ENCODE peak calls at places on chromosomes 1 and 21, in nine cellular contexts. One of them, this sample, is unnamed.

GRCh38 chr1:168621356-168621755 is 45.0 kb downstream of the XCL1 start:
- DNase-seq in GM20000: no peak
- DNase-seq in esophagus squamous epithelium: no peak
- DNase-seq in bronchial epithelial cell: no peak
- DNase-seq in GM06990: no peak
- DNase-seq in body of pancreas: no peak
- DNase-seq in astrocyte of the spinal cord: peak
- DNase-seq in brain microvascular endothelial cell: peak
- DNase-seq in nephron progenitor cell: no peak
- DNase-seq in this sample: no peak

GRCh38 chr21:42040411-42041180 is 30.4 kb upstream of the ZBTB21 start:
- DNase-seq in GM20000: no peak
- DNase-seq in esophagus squamous epithelium: no peak
- DNase-seq in bronchial epithelial cell: peak
- DNase-seq in GM06990: no peak
- DNase-seq in body of pancreas: peak
- DNase-seq in astrocyte of the spinal cord: peak
- DNase-seq in brain microvascular endothelial cell: peak
- DNase-seq in nephron progenitor cell: no peak
- DNase-seq in this sample: no peak

GRCh38 chr1:86739901-86740507 is 35.6 kb downstream of the SH3GLB1 start:
- DNase-seq in GM20000: no peak
- DNase-seq in esophagus squamous epithelium: no peak
- DNase-seq in bronchial epithelial cell: no peak
- DNase-seq in GM06990: no peak
- DNase-seq in body of pancreas: no peak
- DNase-seq in astrocyte of the spinal cord: no peak
- DNase-seq in brain microvascular endothelial cell: no peak
- DNase-seq in nephron progenitor cell: no peak
- DNase-seq in this sample: no peak

GRCh38 chr21:17758703-17759102 is 60.5 kb downstream of the C21orf91 start:
- DNase-seq in GM20000: no peak
- DNase-seq in esophagus squamous epithelium: no peak
- DNase-seq in bronchial epithelial cell: no peak
- DNase-seq in GM06990: no peak
- DNase-seq in body of pancreas: no peak
- DNase-seq in astrocyte of the spinal cord: peak
- DNase-seq in brain microvascular endothelial cell: no peak
- DNase-seq in nephron progenitor cell: no peak
- DNase-seq in this sample: no peak

GRCh38 chr1:192598589-192598988 is 23.0 kb downstream of the RGS1 start:
- DNase-seq in GM20000: no peak
- DNase-seq in esophagus squamous epithelium: no peak
- DNase-seq in bronchial epithelial cell: no peak
- DNase-seq in GM06990: no peak
- DNase-seq in body of pancreas: no peak
- DNase-seq in astrocyte of the spinal cord: no peak
- DNase-seq in brain microvascular endothelial cell: no peak
- DNase-seq in nephron progenitor cell: no peak
- DNase-seq in this sample: no peak

GRCh38 chr1:193487722-193488121 is 301.3 kb upstream of the B3GALT2 start:
- DNase-seq in GM20000: no peak
- DNase-seq in esophagus squamous epithelium: no peak
- DNase-seq in bronchial epithelial cell: no peak
- DNase-seq in GM06990: no peak
- DNase-seq in body of pancreas: no peak
- DNase-seq in astrocyte of the spinal cord: no peak
- DNase-seq in brain microvascular endothelial cell: no peak
- DNase-seq in nephron progenitor cell: no peak
- DNase-seq in this sample: no peak

GRCh38 chr1:52632732-52633290 is at the start of gene SHISAL2A:
- DNase-seq in GM20000: peak
- DNase-seq in esophagus squamous epithelium: no peak
- DNase-seq in bronchial epithelial cell: peak
- DNase-seq in GM06990: peak
- DNase-seq in body of pancreas: peak
- DNase-seq in astrocyte of the spinal cord: no peak
- DNase-seq in brain microvascular endothelial cell: no peak
- DNase-seq in nephron progenitor cell: peak
- DNase-seq in this sample: peak

GRCh38 chr1:5648410-5649165 is 343.6 kb downstream of the NPHP4 start:
- DNase-seq in GM20000: no peak
- DNase-seq in esophagus squamous epithelium: no peak
- DNase-seq in bronchial epithelial cell: peak
- DNase-seq in GM06990: no peak
- DNase-seq in body of pancreas: no peak
- DNase-seq in astrocyte of the spinal cord: no peak
- DNase-seq in brain microvascular endothelial cell: no peak
- DNase-seq in nephron progenitor cell: no peak
- DNase-seq in this sample: peak

GRCh38 chr1:55214903-55215193 is 316 bp downstream of the USP24 start:
- DNase-seq in GM20000: no peak
- DNase-seq in esophagus squamous epithelium: no peak
- DNase-seq in bronchial epithelial cell: no peak
- DNase-seq in GM06990: no peak
- DNase-seq in body of pancreas: peak
- DNase-seq in astrocyte of the spinal cord: peak
- DNase-seq in brain microvascular endothelial cell: peak
- DNase-seq in nephron progenitor cell: peak
- DNase-seq in this sample: peak

DNA sequence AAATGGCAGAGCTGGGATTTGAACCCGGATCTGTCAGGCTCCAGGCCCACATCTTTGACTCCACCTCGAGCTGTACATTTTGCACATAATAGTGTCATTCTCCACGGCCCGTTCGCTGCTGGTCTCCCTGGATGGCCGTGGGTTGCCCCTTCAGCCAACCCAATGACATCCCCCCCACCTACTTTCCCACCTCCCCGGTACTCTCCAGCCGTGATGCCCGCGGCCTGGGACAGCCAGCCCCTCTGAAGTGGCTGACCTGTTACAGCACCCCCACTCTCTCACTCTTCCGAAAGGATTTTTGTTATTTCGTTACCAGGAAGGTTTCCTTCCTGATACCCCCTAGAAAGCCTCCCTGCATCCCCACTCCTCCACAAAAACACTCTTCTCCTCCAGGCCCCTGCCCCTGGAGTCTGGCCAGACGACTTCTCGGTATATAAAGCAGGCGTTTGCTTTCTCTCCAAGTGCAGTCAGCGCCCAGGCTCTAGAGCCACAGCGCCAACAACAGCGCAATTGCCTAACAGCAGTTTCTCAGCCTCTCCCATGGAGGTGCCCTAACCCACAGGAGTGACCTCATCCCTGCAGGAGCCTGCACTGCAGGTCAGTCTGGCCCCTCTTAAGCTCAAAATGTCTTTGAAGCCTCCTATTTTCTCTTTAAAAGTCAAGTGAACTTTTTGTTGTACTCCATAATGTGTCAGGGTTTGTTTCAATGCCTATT is 14.5 kb upstream of the GJB5 start:
- DNase-seq in GM20000: no peak
- DNase-seq in esophagus squamous epithelium: no peak
- DNase-seq in bronchial epithelial cell: peak
- DNase-seq in GM06990: no peak
- DNase-seq in body of pancreas: no peak
- DNase-seq in astrocyte of the spinal cord: peak
- DNase-seq in brain microvascular endothelial cell: no peak
- DNase-seq in nephron progenitor cell: peak
- DNase-seq in this sample: no peak
- TF ChIP-seq CTCF in GM20000: no peak
- TF ChIP-seq CTCF in esophagus squamous epithelium: no peak
- TF ChIP-seq CTCF in bronchial epithelial cell: no peak
- TF ChIP-seq CTCF in GM06990: no peak
- TF ChIP-seq CTCF in body of pancreas: no peak
- TF ChIP-seq CTCF in astrocyte of the spinal cord: no peak
- TF ChIP-seq CTCF in brain microvascular endothelial cell: no peak
- TF ChIP-seq CTCF in nephron progenitor cell: no peak
- TF ChIP-seq CTCF in this sample: no peak

GRCh38 chr1:161374373-161374772 is 6.7 kb upstream of the CFAP126 start:
- DNase-seq in GM20000: peak
- DNase-seq in esophagus squamous epithelium: no peak
- DNase-seq in bronchial epithelial cell: no peak
- DNase-seq in GM06990: no peak
- DNase-seq in body of pancreas: no peak
- DNase-seq in astrocyte of the spinal cord: no peak
- DNase-seq in brain microvascular endothelial cell: peak
- DNase-seq in nephron progenitor cell: no peak
- DNase-seq in this sample: peak
- TF ChIP-seq CTCF in GM20000: no peak
- TF ChIP-seq CTCF in esophagus squamous epithelium: peak
- TF ChIP-seq CTCF in bronchial epithelial cell: peak
- TF ChIP-seq CTCF in GM06990: peak
- TF ChIP-seq CTCF in body of pancreas: no peak
- TF ChIP-seq CTCF in astrocyte of the spinal cord: peak
- TF ChIP-seq CTCF in brain microvascular endothelial cell: peak
- TF ChIP-seq CTCF in nephron progenitor cell: no peak
- TF ChIP-seq CTCF in this sample: no peak

DNA sequence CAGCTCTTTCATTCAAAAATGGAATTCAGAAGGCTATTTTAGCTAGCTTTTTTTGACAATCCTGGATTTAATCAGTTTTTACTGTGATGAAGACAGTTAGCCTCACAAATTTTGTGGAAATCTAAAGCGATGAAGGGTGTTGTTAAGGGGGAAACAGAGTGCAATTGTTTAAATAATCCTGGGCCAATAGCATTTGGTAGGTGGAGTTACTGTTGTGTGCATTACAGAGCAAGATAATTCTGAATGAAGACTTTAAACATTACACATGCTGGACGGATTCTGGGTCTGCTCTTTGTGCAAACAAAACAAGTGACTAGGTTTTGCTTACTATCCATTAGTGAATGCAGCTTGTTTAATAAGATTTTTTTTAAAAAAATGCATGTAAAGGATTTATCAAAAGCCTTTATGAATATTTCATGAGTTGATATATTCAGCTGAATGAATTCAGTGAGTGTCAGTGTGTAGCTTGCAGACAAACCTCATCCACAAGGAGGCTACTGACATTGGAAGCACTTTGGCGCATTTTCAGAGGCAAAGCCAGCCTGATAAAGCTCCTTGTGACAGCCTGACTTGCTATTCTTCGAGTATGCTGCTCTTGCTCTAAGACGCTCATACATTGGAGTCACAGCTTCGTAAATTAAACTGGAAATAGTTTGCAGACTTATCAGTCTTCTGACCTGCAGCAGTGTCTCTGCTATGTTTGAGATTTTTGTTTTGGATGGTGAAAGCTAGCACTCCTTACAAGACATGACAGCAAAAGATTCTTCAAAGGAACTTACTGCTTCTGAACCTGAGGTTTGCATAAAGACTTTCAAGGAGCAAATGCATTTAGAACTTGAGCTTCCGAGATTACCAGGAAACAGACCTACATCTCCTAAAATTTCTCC is 199.7 kb downstream of the PDE4B start:
- DNase-seq in GM20000: no peak
- DNase-seq in esophagus squamous epithelium: no peak
- DNase-seq in bronchial epithelial cell: no peak
- DNase-seq in GM06990: no peak
- DNase-seq in body of pancreas: no peak
- DNase-seq in astrocyte of the spinal cord: peak
- DNase-seq in brain microvascular endothelial cell: no peak
- DNase-seq in nephron progenitor cell: no peak
- DNase-seq in this sample: no peak
- TF ChIP-seq CTCF in GM20000: no peak
- TF ChIP-seq CTCF in esophagus squamous epithelium: no peak
- TF ChIP-seq CTCF in bronchial epithelial cell: no peak
- TF ChIP-seq CTCF in GM06990: no peak
- TF ChIP-seq CTCF in body of pancreas: no peak
- TF ChIP-seq CTCF in astrocyte of the spinal cord: peak
- TF ChIP-seq CTCF in brain microvascular endothelial cell: peak
- TF ChIP-seq CTCF in nephron progenitor cell: no peak
- TF ChIP-seq CTCF in this sample: no peak

GRCh38 chr1:1329304-1330210 is 1.5 kb upstream of the TAS1R3 start:
- DNase-seq in GM20000: no peak
- DNase-seq in esophagus squamous epithelium: no peak
- DNase-seq in bronchial epithelial cell: no peak
- DNase-seq in GM06990: no peak
- DNase-seq in body of pancreas: no peak
- DNase-seq in astrocyte of the spinal cord: no peak
- DNase-seq in brain microvascular endothelial cell: no peak
- DNase-seq in nephron progenitor cell: no peak
- DNase-seq in this sample: no peak

GRCh38 chr1:1332031-1332755 is 1.1 kb downstream of the TAS1R3 start:
- DNase-seq in GM20000: no peak
- DNase-seq in esophagus squamous epithelium: no peak
- DNase-seq in bronchial epithelial cell: no peak
- DNase-seq in GM06990: no peak
- DNase-seq in body of pancreas: no peak
- DNase-seq in astrocyte of the spinal cord: no peak
- DNase-seq in brain microvascular endothelial cell: no peak
- DNase-seq in nephron progenitor cell: no peak
- DNase-seq in this sample: no peak

GRCh38 chr1:1332774-1333480 is 1.8 kb downstream of the TAS1R3 start:
- DNase-seq in GM20000: no peak
- DNase-seq in esophagus squamous epithelium: no peak
- DNase-seq in bronchial epithelial cell: peak
- DNase-seq in GM06990: no peak
- DNase-seq in body of pancreas: no peak
- DNase-seq in astrocyte of the spinal cord: no peak
- DNase-seq in brain microvascular endothelial cell: no peak
- DNase-seq in nephron progenitor cell: no peak
- DNase-seq in this sample: no peak

GRCh38 chr1:1330366-1331067 is 563 bp upstream of the TAS1R3 start:
- DNase-seq in GM20000: no peak
- DNase-seq in esophagus squamous epithelium: no peak
- DNase-seq in bronchial epithelial cell: no peak
- DNase-seq in GM06990: no peak
- DNase-seq in body of pancreas: no peak
- DNase-seq in astrocyte of the spinal cord: no peak
- DNase-seq in brain microvascular endothelial cell: no peak
- DNase-seq in nephron progenitor cell: no peak
- DNase-seq in this sample: no peak

DNA sequence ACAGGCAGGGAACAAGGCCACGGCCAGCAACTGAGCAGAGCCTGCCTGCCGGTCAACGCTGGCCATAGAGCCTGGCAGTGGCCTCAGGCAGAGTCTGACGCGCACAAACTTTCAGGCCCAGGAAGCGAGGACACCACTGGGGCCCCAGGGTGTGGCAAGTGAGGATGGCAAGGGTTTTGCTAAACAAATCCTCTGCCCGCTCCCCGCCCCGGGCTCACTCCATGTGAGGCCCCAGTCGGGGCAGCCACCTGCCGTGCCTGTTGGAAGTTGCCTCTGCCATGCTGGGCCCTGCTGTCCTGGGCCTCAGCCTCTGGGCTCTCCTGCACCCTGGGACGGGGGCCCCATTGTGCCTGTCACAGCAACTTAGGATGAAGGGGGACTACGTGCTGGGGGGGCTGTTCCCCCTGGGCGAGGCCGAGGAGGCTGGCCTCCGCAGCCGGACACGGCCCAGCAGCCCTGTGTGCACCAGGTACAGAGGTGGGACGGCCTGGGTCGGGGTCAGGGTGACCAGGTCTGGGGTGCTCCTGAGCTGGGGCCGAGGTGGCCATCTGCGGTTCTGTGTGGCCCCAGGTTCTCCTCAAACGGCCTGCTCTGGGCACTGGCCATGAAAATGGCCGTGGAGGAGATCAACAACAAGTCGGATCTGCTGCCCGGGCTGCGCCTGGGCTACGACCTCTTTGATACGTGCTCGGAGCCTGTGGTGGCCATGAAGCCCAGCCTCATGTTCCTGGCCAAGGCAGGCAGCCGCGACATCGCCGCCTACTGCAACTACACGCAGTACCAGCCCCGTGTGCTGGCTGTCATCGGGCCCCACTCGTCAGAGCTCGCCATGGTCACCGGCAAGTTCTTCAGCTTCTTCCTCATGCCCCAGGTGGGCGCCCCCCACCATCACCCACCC is at the start of gene TAS1R3:
- DNase-seq in GM20000: peak
- DNase-seq in esophagus squamous epithelium: no peak
- DNase-seq in bronchial epithelial cell: no peak
- DNase-seq in GM06990: no peak
- DNase-seq in body of pancreas: no peak
- DNase-seq in astrocyte of the spinal cord: no peak
- DNase-seq in brain microvascular endothelial cell: no peak
- DNase-seq in nephron progenitor cell: no peak
- DNase-seq in this sample: no peak
- TF ChIP-seq CTCF in GM20000: no peak
- TF ChIP-seq CTCF in esophagus squamous epithelium: peak
- TF ChIP-seq CTCF in bronchial epithelial cell: no peak
- TF ChIP-seq CTCF in GM06990: no peak
- TF ChIP-seq CTCF in body of pancreas: no peak
- TF ChIP-seq CTCF in astrocyte of the spinal cord: no peak
- TF ChIP-seq CTCF in brain microvascular endothelial cell: no peak
- TF ChIP-seq CTCF in nephron progenitor cell: no peak
- TF ChIP-seq CTCF in this sample: no peak